ENCODE peak calls at places on chromosomes 6 and 20, in seven cellular contexts. X, L, S, J, Y, B and K are unnamed samples.

GRCh38 chr20:58514321-58515239 is 619 bp downstream of the APCDD1L start:
- DNase-seq in L (peak), J (no peak), X (no peak), B (peak), S (no peak), Y (no peak), K (no peak)

GRCh38 chr20:64101731-64102621 is 5.4 kb downstream of the NPBWR2 start:
- DNase-seq in B (peak), S (peak), L (no peak), Y (peak), X (no peak), J (no peak), K (peak)

GRCh38 chr6:26342106-26342999 is 22.6 kb upstream of the BTN3A2 start:
- DNase-seq in J (no peak), S (peak), Y (no peak), L (peak), X (no peak), B (peak), K (no peak)

GRCh38 chr6:164130151-164130550 is 715.6 kb downstream of the QKI start:
- DNase-seq in S (no peak), X (no peak), Y (no peak), L (no peak), J (no peak), B (no peak), K (no peak)

GRCh38 chr20:31815408-31816188 is 3.6 kb upstream of the MYLK2 start:
- DNase-seq in S (no peak), Y (no peak), X (no peak), J (no peak), L (no peak), B (no peak), K (no peak)

GRCh38 chr6:38509713-38510112 is 130.0 kb downstream of the BTBD9 start:
- DNase-seq in J (no peak), L (peak), Y (no peak), B (no peak), S (no peak), X (peak), K (peak)

GRCh38 chr6:43833223-43833995 is 63.4 kb downstream of the VEGFA start:
- DNase-seq in S (no peak), L (no peak), Y (no peak), J (no peak), X (no peak), B (no peak), K (peak)

GRCh38 chr6:73796881-73797280 is 100.9 kb downstream of the CD109 start:
- DNase-seq in J (no peak), S (no peak), L (no peak), B (no peak), X (no peak), Y (no peak), K (no peak)

GRCh38 chr6:169950558-169950957 is 199.1 kb downstream of the ERMARD start:
- DNase-seq in L (no peak), B (no peak), S (peak), X (peak), J (no peak), Y (no peak), K (peak)

GRCh38 chr6:154703094-154703493 is 30.1 kb upstream of the SCAF8 start:
- DNase-seq in J (no peak), L (no peak), S (no peak), Y (no peak), B (no peak), X (no peak), K (no peak)

GRCh38 chr6:154706389-154706788 is 26.8 kb upstream of the SCAF8 start:
- DNase-seq in S (no peak), L (no peak), J (no peak), B (no peak), X (no peak), Y (no peak), K (no peak)

GRCh38 chr6:154709621-154710020 is 23.6 kb upstream of the SCAF8 start:
- DNase-seq in X (no peak), L (no peak), S (no peak), J (no peak), B (no peak), Y (no peak), K (no peak)

GRCh38 chr6:154710689-154711088 is 22.5 kb upstream of the SCAF8 start:
- DNase-seq in B (no peak), X (no peak), J (no peak), Y (no peak), L (no peak), S (no peak), K (no peak)

GRCh38 chr6:154705471-154706113 is 27.6 kb upstream of the SCAF8 start:
- DNase-seq in J (no peak), Y (no peak), B (no peak), S (no peak), X (no peak), L (no peak), K (no peak)
- TF ChIP-seq CTCF in J (no peak), Y (no peak), B (no peak), S (no peak), X (no peak), L (no peak), K (no peak)

DNA sequence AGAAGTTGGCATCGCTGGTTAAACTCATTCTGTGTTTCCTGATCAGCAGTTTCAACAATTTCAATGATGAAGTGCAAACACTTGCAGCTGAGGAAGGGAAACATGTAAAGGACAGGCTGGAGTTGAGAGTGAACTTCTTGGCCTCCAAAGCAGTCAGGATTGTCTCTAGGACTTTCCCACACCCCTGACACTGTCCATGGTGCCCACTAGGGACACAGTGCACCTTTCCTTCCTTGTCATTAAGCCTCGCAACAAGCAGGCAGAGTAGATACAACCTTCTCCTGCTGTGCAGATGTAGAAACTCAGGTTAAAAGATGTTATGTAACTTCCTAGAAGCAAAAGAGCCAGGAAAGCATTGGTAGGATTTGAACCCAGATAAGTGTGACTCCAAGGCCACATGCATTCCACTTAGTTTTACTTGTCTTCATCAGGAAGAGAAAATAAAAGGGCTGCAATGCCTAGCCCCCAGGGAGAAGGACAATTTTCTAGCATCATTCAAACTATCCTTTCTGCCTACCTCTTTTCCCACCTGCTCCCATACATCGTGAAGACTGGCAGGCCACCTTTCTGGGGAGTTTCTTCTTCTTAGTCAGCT is 39.2 kb upstream of the IL17A start:
- DNase-seq in L (no peak), J (no peak), Y (no peak), B (no peak), X (no peak), S (no peak), K (no peak)
- TF ChIP-seq CTCF in L (no peak), J (no peak), Y (no peak), B (no peak), X (no peak), S (no peak), K (no peak)

DNA sequence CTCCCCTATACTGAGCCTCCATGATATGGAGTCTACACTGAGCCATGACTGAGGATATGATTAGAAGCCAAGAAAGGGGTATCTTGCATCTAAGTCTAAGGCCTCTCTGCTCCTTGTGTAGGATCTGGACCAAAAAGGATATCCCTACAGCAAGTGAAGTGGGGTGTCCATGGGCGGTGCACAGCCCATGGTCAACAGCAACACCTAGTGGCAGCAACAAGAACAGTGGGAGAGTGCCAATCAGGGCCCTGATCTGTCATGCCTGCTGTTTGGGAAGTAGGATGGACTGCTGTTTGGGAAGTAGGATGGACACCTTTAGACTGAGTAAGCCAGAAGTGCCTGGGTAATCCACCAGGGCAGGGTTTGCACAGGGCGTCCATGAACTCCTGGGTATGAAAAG is 22.4 kb downstream of the PTGIS start:
- DNase-seq in B (no peak), Y (no peak), L (no peak), J (no peak), S (no peak), X (no peak), K (no peak)
- TF ChIP-seq CTCF in B (peak), Y (no peak), L (peak), J (peak), S (peak), X (peak), K (peak)

GRCh38 chr6:161924516-161925116 is 650.8 kb upstream of the AGPAT4 start:
- DNase-seq in B (no peak), Y (no peak), J (no peak), L (no peak), X (no peak), S (no peak), K (peak)

GRCh38 chr6:161919711-161920110 is 645.9 kb upstream of the AGPAT4 start:
- DNase-seq in Y (no peak), X (no peak), J (no peak), S (no peak), L (no peak), B (no peak), K (no peak)

GRCh38 chr6:161921602-161922400 is 647.9 kb upstream of the AGPAT4 start:
- DNase-seq in J (no peak), X (no peak), Y (no peak), L (no peak), S (no peak), B (no peak), K (no peak)

GRCh38 chr6:161918608-161919205 is 644.8 kb upstream of the AGPAT4 start:
- DNase-seq in J (no peak), Y (no peak), S (no peak), L (no peak), X (no peak), B (no peak), K (no peak)

GRCh38 chr6:161922631-161923119 is 648.8 kb upstream of the AGPAT4 start:
- DNase-seq in J (no peak), L (peak), S (peak), X (peak), B (peak), Y (no peak), K (peak)
- TF ChIP-seq CTCF in J (no peak), L (peak), S (peak), X (peak), B (peak), Y (peak), K (peak)

DNA sequence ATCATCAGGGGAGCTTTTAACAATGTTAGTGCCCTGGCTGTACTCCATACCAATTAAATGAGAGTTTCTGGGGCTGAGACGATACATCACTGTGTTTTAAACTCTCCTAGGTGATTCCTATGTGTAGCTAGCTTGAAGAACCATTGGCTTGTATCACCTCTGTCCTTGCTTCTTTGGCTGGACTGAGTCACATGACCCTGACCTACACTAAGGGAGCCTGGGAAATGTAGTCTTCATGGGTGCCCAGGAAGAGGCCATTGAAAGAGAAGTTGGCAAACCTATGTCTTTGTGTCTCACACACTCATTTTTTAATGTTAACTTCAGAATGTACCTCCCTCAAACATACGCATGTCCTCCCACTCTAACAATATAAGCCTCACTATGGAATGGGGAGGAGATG is 506.6 kb downstream of the DHX35 start:
- DNase-seq in S (no peak), X (no peak), J (no peak), B (peak), L (no peak), Y (no peak), K (no peak)
- TF ChIP-seq CTCF in S (no peak), X (no peak), J (no peak), B (no peak), L (no peak), Y (no peak), K (no peak)

GRCh38 chr6:160767019-160767646 is 65.1 kb downstream of the PLG start:
- DNase-seq in B (peak), S (peak), J (no peak), X (no peak), Y (peak), L (peak), K (peak)

GRCh38 chr6:160768101-160768500 is 66.1 kb downstream of the PLG start:
- DNase-seq in J (no peak), Y (no peak), B (no peak), S (no peak), L (no peak), X (no peak), K (no peak)

GRCh38 chr6:160765412-160765811 is 63.4 kb downstream of the PLG start:
- DNase-seq in S (no peak), Y (no peak), L (no peak), J (no peak), X (no peak), B (peak), K (no peak)

GRCh38 chr6:160766657-160767018 is 64.6 kb downstream of the PLG start:
- DNase-seq in S (no peak), L (no peak), Y (no peak), B (no peak), J (no peak), X (no peak), K (no peak)

GRCh38 chr6:160767647-160768019 is 65.6 kb downstream of the PLG start:
- DNase-seq in J (no peak), X (no peak), S (no peak), L (no peak), B (no peak), Y (no peak), K (no peak)
- TF ChIP-seq CTCF in J (no peak), X (no peak), S (no peak), L (no peak), B (peak), Y (no peak), K (no peak)